ENCODE peak calls at places on chromosome 1, in four cellular contexts. J is IMR-90; F is CD4-positive, alpha-beta T cell; O is fibroblast of lung. A is an unnamed sample.

GRCh38 chr1:24905355-24905978 is 24.6 kb downstream of the RUNX3 start:
- DNase-seq in F (no peak), J (no peak), O (no peak), A (no peak)

GRCh38 chr1:56788588-56788987 is 30.6 kb downstream of the FYB2 start:
- DNase-seq in J (no peak), O (peak), F (no peak), A (peak)

GRCh38 chr1:2084306-2084705 is 34.1 kb downstream of the PRKCZ start:
- DNase-seq in F (no peak), O (no peak), J (no peak), A (no peak)

GRCh38 chr1:117029690-117030089 is 28.1 kb downstream of the CD101 start:
- DNase-seq in O (no peak), J (no peak), F (no peak), A (no peak)

GRCh38 chr1:223732993-223733798 is 20.9 kb downstream of the CAPN2 start:
- DNase-seq in F (no peak), O (no peak), J (peak), A (peak)

GRCh38 chr1:110212165-110213142 is 2.3 kb downstream of the KCNC4 start:
- DNase-seq in O (peak), F (no peak), J (no peak), A (no peak)

GRCh38 chr1:84842748-84843231 is 50.2 kb downstream of the LPAR3 start:
- DNase-seq in F (no peak), O (no peak), J (no peak), A (peak)

GRCh38 chr1:41358152-41358937 is 2.9 kb upstream of the FOXO6 start:
- DNase-seq in O (peak), J (no peak), F (no peak), A (no peak)

GRCh38 chr1:119373465-119373864 is 4.9 kb downstream of the HAO2 start:
- DNase-seq in F (no peak), J (peak), O (peak), A (peak)

GRCh38 chr1:211352985-211353515 is 26.4 kb downstream of the TRAF5 start:
- DNase-seq in O (no peak), F (peak), J (no peak), A (peak)

GRCh38 chr1:98661544-98662353 is at the start of gene SNX7:
- DNase-seq in O (peak), F (no peak), J (peak), A (peak)

GRCh38 chr1:204836856-204837255 is 33.8 kb upstream of the NFASC start:
- DNase-seq in F (no peak), O (peak), J (no peak), A (no peak)

GRCh38 chr1:21149430-21149861 is 27.3 kb downstream of the EIF4G3 start:
- DNase-seq in J (peak), O (peak), F (no peak), A (peak)

GRCh38 chr1:229964281-229964680 is 102.8 kb upstream of the GALNT2 start:
- DNase-seq in J (no peak), O (peak), F (no peak), A (no peak)

GRCh38 chr1:194056169-194056568 is 869.8 kb upstream of the B3GALT2 start:
- DNase-seq in O (peak), J (no peak), F (no peak), A (peak)

GRCh38 chr1:94265931-94266330 is 28.5 kb upstream of the ARHGAP29 start:
- DNase-seq in O (no peak), J (peak), F (no peak), A (no peak)

GRCh38 chr1:6392081-6392879 is 1.3 kb downstream of the ACOT7 start:
- DNase-seq in O (no peak), F (no peak), J (no peak), A (no peak)

GRCh38 chr1:23664837-23665795 is 26.5 kb upstream of the RPL11 start:
- DNase-seq in J (no peak), O (peak), F (no peak), A (peak)

GRCh38 chr1:193310569-193310968 is 124.2 kb upstream of the B3GALT2 start:
- DNase-seq in F (no peak), J (no peak), O (no peak), A (no peak)

GRCh38 chr1:159015440-159015909 is 5.8 kb downstream of the IFI16 start:
- DNase-seq in F (peak), O (peak), J (peak), A (peak)

GRCh38 chr1:91856996-91857395 is 29.0 kb downstream of the TGFBR3 start:
- DNase-seq in O (peak), J (no peak), F (no peak), A (no peak)

GRCh38 chr1:196910208-196910607 is 22.4 kb downstream of the CFHR4 start:
- DNase-seq in J (peak), O (no peak), F (no peak), A (peak)
- TF ChIP-seq CTCF in J (peak), O (no peak), F (no peak), A (no peak)

DNA sequence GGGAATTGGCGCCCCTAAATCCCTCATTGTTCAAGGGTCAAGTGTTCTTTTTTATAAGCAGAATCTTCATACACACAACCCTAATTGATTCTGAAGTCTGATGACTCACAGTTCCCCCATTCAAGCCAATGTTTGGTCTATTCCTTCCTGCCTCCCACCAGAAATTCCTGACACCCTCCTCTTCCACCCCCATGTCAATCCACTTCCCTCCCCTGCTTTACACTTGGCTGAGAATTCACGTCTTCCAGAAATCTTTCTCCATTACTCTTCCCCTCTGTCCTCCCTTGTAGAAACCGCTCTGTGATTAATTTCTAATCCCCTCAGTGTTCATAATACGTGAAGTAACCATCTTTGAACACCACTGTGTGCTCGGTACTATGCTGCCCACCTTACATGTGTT is 76.2 kb upstream of the CD34 start:
- DNase-seq in J (no peak), F (no peak), O (peak), A (no peak)
- TF ChIP-seq CTCF in J (no peak), F (no peak), O (no peak), A (no peak)

GRCh38 chr1:9690440-9691107 is 39.0 kb downstream of the PIK3CD start:
- DNase-seq in J (no peak), F (no peak), O (no peak), A (no peak)

GRCh38 chr1:9689971-9690381 is 38.4 kb downstream of the PIK3CD start:
- DNase-seq in F (no peak), J (no peak), O (peak), A (no peak)

GRCh38 chr1:9691108-9691445 is 39.5 kb downstream of the PIK3CD start:
- DNase-seq in F (no peak), J (peak), O (peak), A (no peak)

GRCh38 chr1:9689011-9689706 is 37.6 kb downstream of the PIK3CD start:
- DNase-seq in O (peak), J (peak), F (peak), A (peak)

DNA sequence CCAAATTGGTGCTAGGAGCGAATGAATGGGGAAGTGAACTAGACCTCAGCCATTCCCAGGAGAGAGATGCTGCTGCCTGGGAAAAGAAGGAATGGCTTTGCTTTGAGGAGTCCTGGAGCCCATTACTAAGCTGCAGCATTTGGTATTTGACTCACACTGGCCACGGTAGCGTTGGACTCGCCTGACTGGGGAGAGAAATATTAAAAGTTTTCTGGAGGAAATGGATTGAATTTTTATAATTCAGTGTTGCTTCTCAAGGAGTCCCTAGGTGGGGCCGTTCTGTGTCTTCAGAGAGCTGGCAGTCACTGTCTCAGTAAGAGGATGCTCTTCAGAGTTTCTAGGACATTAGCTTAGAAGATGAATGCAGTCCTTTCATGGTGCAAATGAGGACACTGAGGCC is 40.2 kb downstream of the PIK3CD start:
- DNase-seq in F (no peak), O (peak), J (peak), A (no peak)
- TF ChIP-seq CTCF in F (no peak), O (peak), J (no peak), A (peak)

GRCh38 chr1:199549424-199549823 is 478.1 kb upstream of the NR5A2 start:
- DNase-seq in F (no peak), O (peak), J (peak), A (no peak)

GRCh38 chr1:199546323-199546722 is 481.2 kb upstream of the NR5A2 start:
- DNase-seq in F (no peak), O (peak), J (peak), A (no peak)

GRCh38 chr1:199550384-199551067 is 477.0 kb upstream of the NR5A2 start:
- DNase-seq in F (no peak), J (peak), O (peak), A (peak)

GRCh38 chr1:199545780-199546179 is 481.7 kb upstream of the NR5A2 start:
- DNase-seq in O (no peak), J (no peak), F (no peak), A (peak)
- TF ChIP-seq CTCF in O (peak), J (peak), F (no peak), A (peak)

GRCh38 chr1:244796719-244797406 is 38.6 kb upstream of the COX20 start:
- DNase-seq in J (peak), O (peak), F (peak), A (peak)
- TF ChIP-seq CTCF in J (peak), O (peak), F (peak), A (peak)

A was measured in choroid plexus epithelial cell.